ENCODE peak calls at places on chromosomes 16 and 17, in six cellular contexts. D, P, O, F, M and A are unnamed samples.

GRCh38 chr17:75454193-75454592 is 2.2 kb upstream of the TMEM94 start:
- DNase-seq in D (no peak), P (no peak), O (no peak), F (peak), M (no peak), A (no peak)

GRCh38 chr17:10842658-10843057 is 4.8 kb upstream of the PIRT start:
- DNase-seq in D (no peak), P (no peak), O (no peak), F (no peak), M (no peak), A (no peak)

GRCh38 chr17:40936437-40936971 is 942 bp downstream of the KRT23 start:
- DNase-seq in D (peak), P (no peak), O (no peak), F (no peak), M (no peak), A (no peak)

GRCh38 chr16:78659216-78659615 is 559.8 kb downstream of the WWOX start:
- DNase-seq in D (no peak), P (no peak), O (no peak), F (no peak), M (no peak), A (peak)

GRCh38 chr16:66435896-66436295 is 8.8 kb downstream of the BEAN1 start:
- DNase-seq in D (no peak), P (no peak), O (no peak), F (no peak), M (no peak), A (no peak)

GRCh38 chr16:85607331-85607765 is 5.8 kb upstream of the GSE1 start:
- DNase-seq in D (no peak), P (peak), O (no peak), F (no peak), M (peak), A (peak)

GRCh38 chr16:51416921-51417320 is 265.9 kb upstream of the SALL1 start:
- DNase-seq in D (no peak), P (no peak), O (no peak), F (no peak), M (no peak), A (no peak)

GRCh38 chr17:3475155-3475808 is 515 bp upstream of the ASPA start:
- DNase-seq in D (no peak), P (no peak), O (no peak), F (no peak), M (no peak), A (no peak)

GRCh38 chr17:63405741-63406261 is 40.3 kb downstream of the CYB561 start:
- DNase-seq in D (peak), P (no peak), O (peak), F (no peak), M (peak), A (peak)

GRCh38 chr16:81623365-81624102 is 155.6 kb upstream of the PLCG2 start:
- DNase-seq in D (peak), P (no peak), O (peak), F (peak), M (peak), A (peak)

GRCh38 chr16:89430436-89431157 is 59.8 kb downstream of the ANKRD11 start:
- DNase-seq in D (peak), P (no peak), O (no peak), F (no peak), M (no peak), A (no peak)

GRCh38 chr17:2374549-2375285 is 26.1 kb downstream of the MNT start:
- DNase-seq in D (no peak), P (no peak), O (no peak), F (no peak), M (no peak), A (no peak)

GRCh38 chr16:48409839-48410610 is 24.8 kb upstream of the SIAH1 start:
- DNase-seq in D (peak), P (no peak), O (no peak), F (no peak), M (no peak), A (no peak)

GRCh38 chr16:49810769-49811315 is 45.1 kb downstream of the ZNF423 start:
- DNase-seq in D (no peak), P (no peak), O (no peak), F (no peak), M (no peak), A (no peak)

GRCh38 chr16:22813223-22813945 is 578 bp upstream of the HS3ST2 start:
- DNase-seq in D (peak), P (peak), O (no peak), F (no peak), M (peak), A (peak)

GRCh38 chr17:50721194-50722010 is 2.0 kb downstream of the LUC7L3 start:
- DNase-seq in D (no peak), P (no peak), O (no peak), F (no peak), M (no peak), A (peak)

GRCh38 chr16:995087-995486 is 13.5 kb downstream of the SOX8 start:
- DNase-seq in D (no peak), P (no peak), O (no peak), F (no peak), M (no peak), A (no peak)

GRCh38 chr16:68363847-68364600 is 53.2 kb downstream of the PRMT7 start:
- DNase-seq in D (peak), P (no peak), O (no peak), F (no peak), M (no peak), A (no peak)

GRCh38 chr16:79662673-79663313 is 62.3 kb upstream of the MAF start:
- DNase-seq in D (no peak), P (no peak), O (no peak), F (no peak), M (no peak), A (no peak)

GRCh38 chr16:81266680-81267095 is 28.2 kb downstream of the BCO1 start:
- DNase-seq in D (no peak), P (no peak), O (no peak), F (no peak), M (no peak), A (no peak)

GRCh38 chr16:48366165-48367093 is 18.8 kb downstream of the SIAH1 start:
- DNase-seq in D (peak), P (no peak), O (peak), F (peak), M (no peak), A (peak)

GRCh38 chr17:31248986-31249385 is 48.1 kb downstream of the OMG start:
- DNase-seq in D (no peak), P (no peak), O (no peak), F (no peak), M (no peak), A (no peak)

GRCh38 chr17:81931189-81931556 is 3.6 kb upstream of the MAFG start:
- DNase-seq in D (no peak), P (no peak), O (no peak), F (no peak), M (no peak), A (no peak)
- TF ChIP-seq RAD21 in D (no peak), P (no peak), O (no peak), F (no peak), M (no peak), A (no peak)

GRCh38 chr16:3401719-3402397 is 843 bp downstream of the ZNF174 start:
- DNase-seq in D (peak), P (peak), O (no peak), F (no peak), M (peak), A (peak)
- TF ChIP-seq SIN3A in D (no peak), P (no peak), O (no peak), F (no peak), M (no peak), A (no peak)

DNA sequence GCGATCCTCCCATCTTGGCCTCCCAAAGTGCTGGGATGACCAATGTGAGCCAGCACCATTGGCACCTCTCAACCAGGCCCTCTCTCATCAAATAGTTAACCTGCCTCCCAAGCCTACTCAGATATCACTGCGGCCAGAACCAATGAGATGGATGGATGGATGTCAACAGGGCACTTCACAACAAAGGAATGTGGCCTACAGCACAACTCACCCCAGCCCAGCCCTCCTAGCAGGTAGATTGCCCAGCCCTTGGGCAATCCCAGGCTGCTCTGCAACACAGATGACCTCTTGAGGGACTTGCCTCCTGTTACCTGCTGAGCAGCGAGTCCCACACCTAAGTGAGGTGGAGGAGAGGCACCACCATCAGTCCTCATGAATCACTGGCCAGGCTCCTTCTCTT is 22.6 kb upstream of the KIFC3 start:
- DNase-seq in D (peak), P (no peak), O (no peak), F (no peak), M (no peak), A (no peak)
- TF ChIP-seq RAD21 in D (no peak), P (no peak), O (no peak), F (no peak), M (no peak), A (no peak)

GRCh38 chr16:5042574-5043171 is 8.9 kb upstream of the NAGPA start:
- DNase-seq in D (peak), P (no peak), O (peak), F (no peak), M (no peak), A (no peak)
- TF ChIP-seq SIN3A in D (no peak), P (no peak), O (no peak), F (no peak), M (no peak), A (no peak)

DNA sequence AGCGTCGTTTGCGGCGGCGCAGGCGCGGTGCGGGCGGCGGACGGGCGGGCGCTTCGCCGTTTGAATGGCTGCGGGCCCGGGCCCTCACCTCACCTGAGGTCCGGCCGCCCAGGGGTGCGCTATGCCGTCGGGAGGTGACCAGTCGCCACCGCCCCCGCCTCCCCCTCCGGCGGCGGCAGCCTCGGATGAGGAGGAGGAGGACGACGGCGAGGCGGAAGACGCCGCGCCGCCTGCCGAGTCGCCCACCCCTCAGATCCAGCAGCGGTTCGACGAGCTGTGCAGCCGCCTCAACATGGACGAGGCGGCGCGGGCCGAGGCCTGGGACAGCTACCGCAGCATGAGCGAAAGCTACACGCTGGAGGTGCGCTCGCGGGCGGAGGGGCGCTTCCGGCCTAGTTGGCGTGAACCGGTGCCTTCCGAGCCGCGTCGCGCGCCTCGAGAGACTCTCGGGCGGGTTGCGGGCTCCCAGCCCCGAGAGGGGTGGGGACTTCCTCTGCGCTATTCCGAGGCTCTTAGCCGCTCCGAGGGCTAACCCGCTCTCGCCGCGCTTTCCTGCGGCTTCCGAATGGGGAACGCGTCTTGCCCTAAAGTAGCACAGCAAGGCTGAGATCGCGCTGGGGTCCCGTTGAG is at the start of gene RBL2:
- DNase-seq in D (peak), P (peak), O (no peak), F (no peak), M (peak), A (peak)
- TF ChIP-seq RAD21 in D (peak), P (no peak), O (no peak), F (no peak), M (no peak), A (no peak)

DNA sequence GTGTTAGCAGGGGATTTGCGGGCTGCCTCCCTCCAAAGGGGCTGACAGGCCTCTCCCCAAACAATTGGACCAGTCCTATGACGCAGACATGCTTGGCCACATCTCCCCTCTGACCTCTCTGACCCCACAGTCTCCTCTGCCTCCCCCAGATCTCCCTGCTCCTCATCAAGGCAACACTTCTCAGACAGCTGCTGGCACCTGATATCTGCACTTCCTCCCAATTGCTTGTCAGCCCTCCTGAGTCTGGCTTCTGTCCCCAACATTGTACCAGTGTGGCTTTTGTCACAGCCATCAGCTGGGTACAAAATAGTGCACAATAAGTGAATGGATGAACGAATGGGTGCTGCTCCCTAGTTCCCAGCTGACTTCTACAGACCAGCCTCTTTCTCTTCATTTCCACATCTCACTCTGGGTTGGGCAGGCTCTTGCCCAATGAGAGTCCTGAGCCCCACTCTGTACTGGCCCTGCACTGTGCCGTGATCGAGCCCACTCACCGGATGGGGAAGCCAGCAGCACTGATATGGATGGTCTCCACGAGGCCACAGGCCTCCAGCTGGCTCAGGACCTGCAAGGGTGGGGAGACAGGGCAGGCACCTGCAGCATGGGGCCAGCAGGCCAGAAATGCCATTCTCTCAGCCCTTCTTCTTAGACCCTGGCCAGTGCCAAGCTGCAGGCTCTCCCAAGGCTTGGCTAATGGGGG is 17.1 kb downstream of the ZNHIT3 start:
- DNase-seq in D (no peak), P (no peak), O (no peak), F (no peak), M (no peak), A (no peak)
- TF ChIP-seq SIN3A in D (no peak), P (no peak), O (no peak), F (no peak), M (no peak), A (no peak)

DNA sequence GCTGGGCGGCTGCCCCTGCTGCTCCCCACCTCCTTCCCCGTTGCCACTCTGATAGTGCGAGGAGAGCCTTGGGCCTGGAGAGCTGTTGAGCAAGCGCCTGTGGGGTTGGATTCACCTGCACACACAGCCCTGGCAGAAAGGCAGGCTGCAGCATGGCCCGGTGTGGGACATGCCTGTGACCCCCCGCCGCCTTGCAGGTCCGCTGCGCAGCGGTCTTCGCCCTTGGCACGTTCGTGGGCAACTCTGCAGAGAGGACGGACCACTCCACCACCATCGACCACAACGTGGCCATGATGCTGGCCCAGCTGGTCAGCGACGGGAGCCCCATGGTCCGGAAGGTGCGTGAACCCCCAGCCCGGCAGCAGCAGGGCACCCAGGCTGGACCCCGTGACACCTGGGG is 106.8 kb upstream of the CHMP6 start:
- DNase-seq in D (no peak), P (no peak), O (no peak), F (no peak), M (no peak), A (no peak)
- TF ChIP-seq RAD21 in D (no peak), P (no peak), O (no peak), F (no peak), M (no peak), A (no peak)